ENCODE peak calls at places on chromosomes 13 and 19, in nine cellular contexts. F, U, R, V, O, T, P, B and S are unnamed samples.

GRCh38 chr19:35549174-35549788 is 3.9 kb downstream of the TMEM147 start:
- DNase-seq in F (peak), U (peak), R (no peak), V (peak), O (peak), T (peak), P (peak), B (no peak), S (peak)

GRCh38 chr13:42350141-42350540 is 78.2 kb downstream of the AKAP11 start:
- DNase-seq in F (no peak), U (no peak), R (no peak), V (no peak), O (no peak), T (no peak), P (no peak), B (no peak), S (no peak)

GRCh38 chr19:17496337-17496997 is 15.0 kb upstream of the PGLS start:
- DNase-seq in F (peak), U (peak), R (no peak), V (peak), O (no peak), T (peak), P (peak), B (no peak), S (peak)

GRCh38 chr19:16078759-16079707 is 2.7 kb downstream of the TPM4 start:
- DNase-seq in F (peak), U (peak), R (no peak), V (peak), O (peak), T (no peak), P (no peak), B (peak), S (peak)

GRCh38 chr19:30471441-30471840 is 99.3 kb downstream of the ZNF536 start:
- DNase-seq in F (no peak), U (no peak), R (no peak), V (no peak), O (no peak), T (no peak), P (no peak), B (no peak), S (no peak)

GRCh38 chr19:47283405-47284059 is 8.8 kb downstream of the INAFM1 start:
- DNase-seq in F (no peak), U (no peak), R (no peak), V (no peak), O (no peak), T (no peak), P (no peak), B (no peak), S (no peak)

GRCh38 chr13:108777421-108778420 is 148.3 kb downstream of the MYO16 start:
- DNase-seq in F (no peak), U (no peak), R (no peak), V (no peak), O (no peak), T (no peak), P (no peak), B (no peak), S (no peak)

GRCh38 chr13:80214050-80214449 is 126.9 kb downstream of the SPRY2 start:
- DNase-seq in F (no peak), U (no peak), R (no peak), V (no peak), O (no peak), T (no peak), P (no peak), B (no peak), S (peak)

GRCh38 chr19:17183271-17183757 is 31.8 kb upstream of the USE1 start:
- DNase-seq in F (no peak), U (no peak), R (no peak), V (no peak), O (no peak), T (no peak), P (no peak), B (no peak), S (no peak)

GRCh38 chr13:22717036-22717435 is 463.7 kb upstream of the SGCG start:
- DNase-seq in F (no peak), U (no peak), R (no peak), V (no peak), O (no peak), T (no peak), P (no peak), B (no peak), S (no peak)

GRCh38 chr13:101649490-101650126 is 197.1 kb downstream of the ITGBL1 start:
- DNase-seq in F (no peak), U (no peak), R (no peak), V (no peak), O (peak), T (no peak), P (no peak), B (no peak), S (peak)

GRCh38 chr13:43316997-43317396 is 293.6 kb downstream of the DNAJC15 start:
- DNase-seq in F (no peak), U (no peak), R (no peak), V (no peak), O (no peak), T (no peak), P (no peak), B (no peak), S (peak)

GRCh38 chr19:40284501-40285352 is at the start of gene AKT2:
- DNase-seq in F (peak), U (no peak), R (no peak), V (peak), O (no peak), T (no peak), P (peak), B (no peak), S (peak)

GRCh38 chr13:74839656-74840055 is 642.3 kb downstream of the TBC1D4 start:
- DNase-seq in F (no peak), U (no peak), R (no peak), V (no peak), O (peak), T (no peak), P (no peak), B (no peak), S (peak)

GRCh38 chr13:31768351-31768750 is 29.0 kb downstream of the RXFP2 start:
- DNase-seq in F (no peak), U (no peak), R (no peak), V (no peak), O (no peak), T (no peak), P (no peak), B (no peak), S (no peak)

GRCh38 chr13:33052446-33052845 is 36.2 kb downstream of the KL start:
- DNase-seq in F (no peak), U (no peak), R (no peak), V (no peak), O (peak), T (no peak), P (no peak), B (no peak), S (peak)

GRCh38 chr13:112053744-112054615 is 13.0 kb upstream of the SOX1 start:
- DNase-seq in F (no peak), U (no peak), R (no peak), V (no peak), O (no peak), T (no peak), P (no peak), B (no peak), S (no peak)

GRCh38 chr19:39356073-39356472 is 13.9 kb downstream of the SAMD4B start:
- DNase-seq in F (no peak), U (no peak), R (no peak), V (no peak), O (no peak), T (no peak), P (no peak), B (no peak), S (no peak)

GRCh38 chr19:10339380-10339960 is at the start of gene ICAM3:
- DNase-seq in F (peak), U (no peak), R (no peak), V (peak), O (no peak), T (no peak), P (no peak), B (no peak), S (no peak)

GRCh38 chr13:24929196-24929595 is 165.2 kb downstream of the RNF17 start:
- DNase-seq in F (no peak), U (no peak), R (no peak), V (no peak), O (no peak), T (no peak), P (no peak), B (no peak), S (no peak)